ENCODE peak calls at places on chromosomes 7 and 10, in ten cellular contexts. One of them, this sample, is unnamed.
A peak's percentile ranks its signal among the peaks of the same experiment; 100 is the strongest.

GRCh38 chr10:13703997-13704536 is 117.3 kb downstream of the PRPF18 start:
- DNase-seq in NB4: no peak
- DNase-seq in gastrocnemius medialis: no peak
- DNase-seq in tibial nerve: no peak
- DNase-seq in HCT116: no peak
- DNase-seq in IMR-90: no peak
- DNase-seq in uterus: no peak
- DNase-seq in sigmoid colon: no peak
- DNase-seq in A549: no peak
- DNase-seq in GM12878: no peak
- DNase-seq in this sample: no peak

GRCh38 chr7:50492770-50493519 is 42.8 kb upstream of the FIGNL1 start:
- DNase-seq in NB4: no peak
- DNase-seq in gastrocnemius medialis: no peak
- DNase-seq in tibial nerve: no peak
- DNase-seq in HCT116: no peak
- DNase-seq in IMR-90: no peak
- DNase-seq in uterus: no peak
- DNase-seq in sigmoid colon: no peak
- DNase-seq in A549: no peak
- DNase-seq in GM12878: no peak
- DNase-seq in this sample: no peak

GRCh38 chr7:25031432-25031831 is 51.5 kb upstream of the OSBPL3 start:
- DNase-seq in NB4: peak; percentile 27
- DNase-seq in gastrocnemius medialis: no peak
- DNase-seq in tibial nerve: no peak
- DNase-seq in HCT116: no peak
- DNase-seq in IMR-90: peak; percentile 29
- DNase-seq in uterus: no peak
- DNase-seq in sigmoid colon: no peak
- DNase-seq in A549: no peak
- DNase-seq in GM12878: no peak
- DNase-seq in this sample: no peak

GRCh38 chr10:17113346-17113745 is 16.3 kb downstream of the CUBN start:
- DNase-seq in NB4: no peak
- DNase-seq in gastrocnemius medialis: no peak
- DNase-seq in tibial nerve: no peak
- DNase-seq in HCT116: no peak
- DNase-seq in IMR-90: no peak
- DNase-seq in uterus: no peak
- DNase-seq in sigmoid colon: no peak
- DNase-seq in A549: no peak
- DNase-seq in GM12878: no peak
- DNase-seq in this sample: no peak

GRCh38 chr7:74417419-74417971 is 36.2 kb upstream of the GTF2IRD1 start:
- DNase-seq in NB4: peak; percentile 84
- DNase-seq in gastrocnemius medialis: peak; percentile 46
- DNase-seq in tibial nerve: peak; percentile 38
- DNase-seq in HCT116: peak; percentile 44
- DNase-seq in IMR-90: peak; percentile 61
- DNase-seq in uterus: peak; percentile 71
- DNase-seq in sigmoid colon: peak; percentile 88
- DNase-seq in A549: peak; percentile 95
- DNase-seq in GM12878: no peak
- DNase-seq in this sample: peak; percentile 77

GRCh38 chr10:70477661-70478162 is 855 bp upstream of the PALD1 start:
- DNase-seq in NB4: peak; percentile 77
- DNase-seq in gastrocnemius medialis: no peak
- DNase-seq in tibial nerve: no peak
- DNase-seq in HCT116: peak; percentile 85
- DNase-seq in IMR-90: peak; percentile 18
- DNase-seq in uterus: peak; percentile 51
- DNase-seq in sigmoid colon: no peak
- DNase-seq in A549: no peak
- DNase-seq in GM12878: no peak
- DNase-seq in this sample: no peak

GRCh38 chr7:39407139-39407538 is 159.1 kb upstream of the YAE1 start:
- DNase-seq in NB4: no peak
- DNase-seq in gastrocnemius medialis: no peak
- DNase-seq in tibial nerve: no peak
- DNase-seq in HCT116: no peak
- DNase-seq in IMR-90: no peak
- DNase-seq in uterus: no peak
- DNase-seq in sigmoid colon: no peak
- DNase-seq in A549: no peak
- DNase-seq in GM12878: no peak
- DNase-seq in this sample: no peak

GRCh38 chr10:69214666-69215131 is 5.4 kb upstream of the HKDC1 start:
- DNase-seq in NB4: peak; percentile 41
- DNase-seq in gastrocnemius medialis: no peak
- DNase-seq in tibial nerve: no peak
- DNase-seq in HCT116: no peak
- DNase-seq in IMR-90: no peak
- DNase-seq in uterus: no peak
- DNase-seq in sigmoid colon: no peak
- DNase-seq in A549: no peak
- DNase-seq in GM12878: no peak
- DNase-seq in this sample: no peak

GRCh38 chr10:90075995-90076394 is 374.6 kb downstream of the KIF20B start:
- DNase-seq in NB4: no peak
- DNase-seq in gastrocnemius medialis: no peak
- DNase-seq in tibial nerve: no peak
- DNase-seq in HCT116: no peak
- DNase-seq in IMR-90: no peak
- DNase-seq in uterus: no peak
- DNase-seq in sigmoid colon: no peak
- DNase-seq in A549: no peak
- DNase-seq in GM12878: no peak
- DNase-seq in this sample: no peak

GRCh38 chr7:100044719-100045118 is 4.9 kb upstream of the ZSCAN21 start:
- DNase-seq in NB4: no peak
- DNase-seq in gastrocnemius medialis: no peak
- DNase-seq in tibial nerve: no peak
- DNase-seq in HCT116: no peak
- DNase-seq in IMR-90: no peak
- DNase-seq in uterus: no peak
- DNase-seq in sigmoid colon: no peak
- DNase-seq in A549: no peak
- DNase-seq in GM12878: peak; percentile 11
- DNase-seq in this sample: peak; percentile 14

DNA sequence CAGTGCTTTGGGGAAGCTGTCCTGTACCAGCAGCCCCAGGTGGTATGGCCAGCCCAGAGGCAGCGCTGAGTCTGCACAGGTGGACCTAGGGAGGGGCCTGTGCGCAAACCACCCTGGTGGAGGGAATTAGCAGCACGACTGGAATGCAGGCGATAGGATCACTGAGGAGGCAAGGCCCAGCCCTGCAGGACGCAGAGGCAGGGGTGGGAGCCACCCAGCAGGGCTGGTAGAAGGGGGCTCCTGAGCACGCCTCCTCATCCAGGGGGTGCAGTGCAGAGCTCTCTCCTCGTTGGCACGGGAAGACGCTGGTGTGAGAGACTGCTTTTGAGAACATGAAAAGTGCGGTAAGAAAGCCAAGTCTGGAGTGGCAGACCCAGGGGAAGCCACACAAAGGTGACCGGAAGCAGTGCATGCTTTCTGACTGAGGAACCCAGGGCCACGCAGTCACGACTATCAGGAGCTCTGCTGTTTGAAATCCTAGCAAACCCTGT is 6.0 kb downstream of the FXYD4 start:
- DNase-seq in NB4: no peak
- DNase-seq in gastrocnemius medialis: no peak
- DNase-seq in tibial nerve: no peak
- DNase-seq in HCT116: peak; percentile 55
- DNase-seq in IMR-90: no peak
- DNase-seq in uterus: no peak
- DNase-seq in sigmoid colon: peak; percentile 37
- DNase-seq in A549: no peak
- DNase-seq in GM12878: no peak
- DNase-seq in this sample: no peak
- TF ChIP-seq POLR2A in NB4: no peak
- TF ChIP-seq POLR2A in gastrocnemius medialis: no peak
- TF ChIP-seq POLR2A in tibial nerve: no peak
- TF ChIP-seq POLR2A in HCT116: no peak
- TF ChIP-seq POLR2A in IMR-90: no peak
- TF ChIP-seq POLR2A in uterus: no peak
- TF ChIP-seq POLR2A in sigmoid colon: no peak
- TF ChIP-seq POLR2A in A549: no peak
- TF ChIP-seq POLR2A in GM12878: no peak
- TF ChIP-seq POLR2A in this sample: no peak

DNA sequence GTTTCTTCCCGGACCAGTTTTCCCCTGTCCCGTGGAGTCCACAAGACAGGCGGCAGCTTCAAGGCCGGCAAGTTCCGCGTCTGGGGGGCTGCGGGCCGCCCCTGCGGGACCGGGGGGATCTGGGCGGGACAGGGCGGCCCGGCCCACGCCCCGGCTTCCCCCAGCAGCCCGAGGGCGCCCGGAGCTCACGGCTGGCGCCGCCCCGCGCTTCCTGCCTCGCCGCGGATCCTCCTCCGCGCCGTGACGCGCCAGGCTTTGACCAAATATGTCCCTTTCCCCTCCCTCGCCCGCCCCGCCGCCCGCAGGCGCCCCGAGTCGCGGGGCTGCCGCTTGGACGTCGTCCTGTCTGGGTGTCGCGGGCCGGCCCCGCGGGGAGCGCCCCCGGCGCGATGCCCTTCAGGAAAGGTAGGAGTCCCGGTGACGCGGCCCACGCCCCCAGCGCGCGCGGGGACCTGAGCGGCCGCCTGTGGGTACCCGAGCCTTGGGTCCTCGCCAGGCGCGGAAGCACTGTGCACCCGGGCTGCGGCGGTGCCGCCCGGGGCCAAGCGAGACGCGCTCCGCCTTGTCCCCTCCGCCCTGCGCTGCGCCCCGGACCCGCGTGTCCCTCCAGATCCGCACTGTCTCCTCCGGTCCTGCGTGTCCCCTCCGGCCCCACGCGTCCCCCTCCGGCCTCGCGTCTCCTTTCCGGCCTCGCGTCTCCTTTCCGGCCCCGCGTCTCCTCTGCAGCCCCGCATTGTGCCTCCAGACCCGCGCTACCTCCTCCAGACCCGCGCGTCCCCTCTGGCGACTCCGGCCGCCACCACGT is 56.0 kb downstream of the RBM17 start:
- DNase-seq in NB4: peak; percentile 88
- DNase-seq in gastrocnemius medialis: peak; percentile 91
- DNase-seq in tibial nerve: peak; percentile 86
- DNase-seq in HCT116: peak; percentile 48
- DNase-seq in IMR-90: peak; percentile 82
- DNase-seq in uterus: peak; percentile 90
- DNase-seq in sigmoid colon: peak; percentile 95
- DNase-seq in A549: peak; percentile 73
- DNase-seq in GM12878: no peak
- DNase-seq in this sample: peak; percentile 91
- TF ChIP-seq POLR2A in NB4: peak; percentile 55
- TF ChIP-seq POLR2A in gastrocnemius medialis: peak; percentile 92
- TF ChIP-seq POLR2A in tibial nerve: peak; percentile 80
- TF ChIP-seq POLR2A in HCT116: peak; percentile 66
- TF ChIP-seq POLR2A in IMR-90: peak; percentile 90
- TF ChIP-seq POLR2A in uterus: peak; percentile 60
- TF ChIP-seq POLR2A in sigmoid colon: no peak
- TF ChIP-seq POLR2A in A549: peak; percentile 52
- TF ChIP-seq POLR2A in GM12878: peak; percentile 66
- TF ChIP-seq POLR2A in this sample: peak; percentile 72

GRCh38 chr7:101248276-101248675 is 3.4 kb upstream of the FIS1 start:
- DNase-seq in NB4: no peak
- DNase-seq in gastrocnemius medialis: no peak
- DNase-seq in tibial nerve: no peak
- DNase-seq in HCT116: no peak
- DNase-seq in IMR-90: no peak
- DNase-seq in uterus: no peak
- DNase-seq in sigmoid colon: no peak
- DNase-seq in A549: no peak
- DNase-seq in GM12878: no peak
- DNase-seq in this sample: no peak

GRCh38 chr7:101255841-101256240 is 11.0 kb upstream of the FIS1 start:
- DNase-seq in NB4: no peak
- DNase-seq in gastrocnemius medialis: no peak
- DNase-seq in tibial nerve: no peak
- DNase-seq in HCT116: no peak
- DNase-seq in IMR-90: no peak
- DNase-seq in uterus: no peak
- DNase-seq in sigmoid colon: no peak
- DNase-seq in A549: no peak
- DNase-seq in GM12878: no peak
- DNase-seq in this sample: no peak

GRCh38 chr7:101250324-101250723 is 5.4 kb upstream of the FIS1 start:
- DNase-seq in NB4: no peak
- DNase-seq in gastrocnemius medialis: no peak
- DNase-seq in tibial nerve: no peak
- DNase-seq in HCT116: no peak
- DNase-seq in IMR-90: no peak
- DNase-seq in uterus: no peak
- DNase-seq in sigmoid colon: no peak
- DNase-seq in A549: no peak
- DNase-seq in GM12878: peak; percentile 53
- DNase-seq in this sample: no peak

DNA sequence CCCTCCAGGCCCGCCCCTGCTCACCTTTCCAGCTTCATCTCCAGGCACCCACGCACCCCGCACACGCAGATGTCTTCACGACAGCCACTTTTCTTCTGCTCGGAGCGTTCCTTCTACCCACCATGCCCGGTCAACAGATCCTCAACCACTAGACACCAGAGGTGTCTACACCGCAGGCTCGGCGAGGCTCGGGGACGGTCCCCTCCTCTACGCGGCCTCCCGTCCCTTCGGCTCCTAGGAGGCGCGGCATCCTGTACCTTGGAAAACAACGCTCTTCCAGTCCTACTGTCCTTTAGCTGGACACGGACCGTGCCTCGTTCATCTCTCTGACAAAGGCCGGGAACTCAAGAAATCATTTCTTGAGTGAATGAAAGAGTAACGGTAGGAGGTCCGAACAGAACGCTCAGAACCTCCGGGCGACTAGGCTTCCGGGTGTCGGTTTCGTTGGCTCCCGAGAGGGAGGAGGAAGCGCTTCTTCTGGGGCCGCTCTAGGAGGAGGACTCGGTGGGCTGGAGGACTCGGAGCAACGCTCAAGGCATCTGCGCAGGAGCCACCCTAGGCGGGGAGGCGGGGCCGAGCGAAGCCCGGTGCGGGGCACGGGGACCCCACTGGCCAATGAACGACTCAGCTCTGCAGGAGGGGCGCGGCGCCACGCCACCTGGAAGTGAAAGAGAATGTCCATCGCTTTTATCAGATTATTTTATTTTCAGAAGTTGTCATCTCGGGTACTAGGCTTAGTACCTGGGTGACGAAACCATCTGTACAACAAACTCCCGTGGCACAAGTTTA is 7.2 kb upstream of the FIS1 start:
- DNase-seq in NB4: peak; percentile 100
- DNase-seq in gastrocnemius medialis: peak; percentile 94
- DNase-seq in tibial nerve: peak; percentile 88
- DNase-seq in HCT116: peak; percentile 97
- DNase-seq in IMR-90: peak; percentile 98
- DNase-seq in uterus: peak; percentile 99
- DNase-seq in sigmoid colon: peak; percentile 98
- DNase-seq in A549: peak; percentile 96
- DNase-seq in GM12878: peak; percentile 93
- DNase-seq in this sample: peak; percentile 98
- TF ChIP-seq POLR2A in NB4: peak; percentile 88
- TF ChIP-seq POLR2A in gastrocnemius medialis: peak; percentile 46
- TF ChIP-seq POLR2A in tibial nerve: peak; percentile 43
- TF ChIP-seq POLR2A in HCT116: peak; percentile 59
- TF ChIP-seq POLR2A in IMR-90: peak; percentile 87
- TF ChIP-seq POLR2A in uterus: peak; percentile 35
- TF ChIP-seq POLR2A in sigmoid colon: no peak
- TF ChIP-seq POLR2A in A549: peak; percentile 46
- TF ChIP-seq POLR2A in GM12878: peak; percentile 86
- TF ChIP-seq POLR2A in this sample: peak; percentile 92

GRCh38 chr10:12489806-12490205 is 140.5 kb downstream of the CAMK1D start:
- DNase-seq in NB4: no peak
- DNase-seq in gastrocnemius medialis: no peak
- DNase-seq in tibial nerve: no peak
- DNase-seq in HCT116: no peak
- DNase-seq in IMR-90: no peak
- DNase-seq in uterus: no peak
- DNase-seq in sigmoid colon: no peak
- DNase-seq in A549: no peak
- DNase-seq in GM12878: no peak
- DNase-seq in this sample: no peak
- TF ChIP-seq POLR2A in NB4: no peak
- TF ChIP-seq POLR2A in gastrocnemius medialis: no peak
- TF ChIP-seq POLR2A in tibial nerve: no peak
- TF ChIP-seq POLR2A in HCT116: no peak
- TF ChIP-seq POLR2A in IMR-90: no peak
- TF ChIP-seq POLR2A in uterus: no peak
- TF ChIP-seq POLR2A in sigmoid colon: no peak
- TF ChIP-seq POLR2A in A549: no peak
- TF ChIP-seq POLR2A in GM12878: no peak
- TF ChIP-seq POLR2A in this sample: no peak

This sample was measured in erythroblast.